ENCODE peak calls at places on chromosomes 16 and 17, in six cellular contexts. One of them, this sample, is unnamed.

GRCh38 chr17:72338847-72339790 is 218.3 kb downstream of the SOX9 start:
- DNase-seq in ascending aorta: no peak
- DNase-seq in upper lobe of left lung: no peak
- DNase-seq in MCF 10A: peak; percentile 43
- DNase-seq in CD8-positive, alpha-beta T cell: no peak
- DNase-seq in breast epithelium: no peak
- DNase-seq in this sample: no peak

GRCh38 chr17:50048146-50048720 is 7.7 kb upstream of the ITGA3 start:
- DNase-seq in CD8-positive, alpha-beta T cell: no peak
- DNase-seq in MCF 10A: no peak
- DNase-seq in breast epithelium: no peak
- DNase-seq in ascending aorta: no peak
- DNase-seq in upper lobe of left lung: no peak
- DNase-seq in this sample: no peak

GRCh38 chr17:40098846-40099626 is 1.4 kb downstream of the NR1D1 start:
- DNase-seq in MCF 10A: peak; percentile 100
- DNase-seq in CD8-positive, alpha-beta T cell: peak; percentile 99
- DNase-seq in upper lobe of left lung: peak; percentile 100
- DNase-seq in breast epithelium: peak; percentile 100
- DNase-seq in ascending aorta: peak; percentile 99
- DNase-seq in this sample: peak; percentile 77

GRCh38 chr16:58299757-58300349 is 5.0 kb upstream of the PRSS54 start:
- DNase-seq in ascending aorta: no peak
- DNase-seq in breast epithelium: no peak
- DNase-seq in CD8-positive, alpha-beta T cell: peak; percentile 11
- DNase-seq in MCF 10A: peak; percentile 27
- DNase-seq in upper lobe of left lung: no peak
- DNase-seq in this sample: no peak

GRCh38 chr16:67936876-67937605 is 391 bp upstream of the PSMB10 start:
- DNase-seq in CD8-positive, alpha-beta T cell: peak; percentile 69
- DNase-seq in upper lobe of left lung: peak; percentile 87
- DNase-seq in breast epithelium: no peak
- DNase-seq in MCF 10A: peak; percentile 68
- DNase-seq in ascending aorta: peak; percentile 44
- DNase-seq in this sample: no peak

GRCh38 chr16:48081656-48082055 is 74.1 kb downstream of the ABCC12 start:
- DNase-seq in CD8-positive, alpha-beta T cell: no peak
- DNase-seq in ascending aorta: no peak
- DNase-seq in upper lobe of left lung: no peak
- DNase-seq in breast epithelium: no peak
- DNase-seq in MCF 10A: peak; percentile 92
- DNase-seq in this sample: no peak

GRCh38 chr17:59001158-59001814 is 105.4 kb downstream of the TRIM37 start:
- DNase-seq in upper lobe of left lung: peak; percentile 80
- DNase-seq in MCF 10A: no peak
- DNase-seq in breast epithelium: no peak
- DNase-seq in CD8-positive, alpha-beta T cell: peak; percentile 69
- DNase-seq in ascending aorta: no peak
- DNase-seq in this sample: no peak

GRCh38 chr17:57463103-57463885 is 207.0 kb downstream of the MSI2 start:
- DNase-seq in ascending aorta: no peak
- DNase-seq in MCF 10A: peak; percentile 45
- DNase-seq in upper lobe of left lung: no peak
- DNase-seq in CD8-positive, alpha-beta T cell: no peak
- DNase-seq in breast epithelium: no peak
- DNase-seq in this sample: no peak

GRCh38 chr16:4787627-4788482 is at the start of gene SEPTIN12:
- DNase-seq in breast epithelium: no peak
- DNase-seq in ascending aorta: no peak
- DNase-seq in upper lobe of left lung: no peak
- DNase-seq in MCF 10A: no peak
- DNase-seq in CD8-positive, alpha-beta T cell: no peak
- DNase-seq in this sample: no peak
- TF ChIP-seq CTCF in breast epithelium: no peak
- TF ChIP-seq CTCF in ascending aorta: no peak
- TF ChIP-seq CTCF in upper lobe of left lung: no peak
- TF ChIP-seq CTCF in MCF 10A: no peak
- TF ChIP-seq CTCF in CD8-positive, alpha-beta T cell: no peak
- TF ChIP-seq CTCF in this sample: no peak

GRCh38 chr17:65290616-65291015 is 153.4 kb downstream of the RGS9 start:
- DNase-seq in MCF 10A: no peak
- DNase-seq in ascending aorta: no peak
- DNase-seq in breast epithelium: no peak
- DNase-seq in CD8-positive, alpha-beta T cell: no peak
- DNase-seq in upper lobe of left lung: no peak
- DNase-seq in this sample: no peak
- TF ChIP-seq CTCF in MCF 10A: no peak
- TF ChIP-seq CTCF in ascending aorta: no peak
- TF ChIP-seq CTCF in breast epithelium: no peak
- TF ChIP-seq CTCF in CD8-positive, alpha-beta T cell: no peak
- TF ChIP-seq CTCF in upper lobe of left lung: no peak
- TF ChIP-seq CTCF in this sample: no peak

GRCh38 chr17:75073618-75074047 is 14.1 kb upstream of the SLC16A5 start:
- DNase-seq in upper lobe of left lung: no peak
- DNase-seq in MCF 10A: peak; percentile 30
- DNase-seq in breast epithelium: no peak
- DNase-seq in ascending aorta: no peak
- DNase-seq in CD8-positive, alpha-beta T cell: no peak
- DNase-seq in this sample: no peak

GRCh38 chr17:75068750-75069149 is 19.0 kb upstream of the SLC16A5 start:
- DNase-seq in ascending aorta: no peak
- DNase-seq in upper lobe of left lung: no peak
- DNase-seq in MCF 10A: no peak
- DNase-seq in CD8-positive, alpha-beta T cell: no peak
- DNase-seq in breast epithelium: no peak
- DNase-seq in this sample: no peak

GRCh38 chr17:75067856-75068255 is 19.9 kb upstream of the SLC16A5 start:
- DNase-seq in breast epithelium: no peak
- DNase-seq in MCF 10A: no peak
- DNase-seq in CD8-positive, alpha-beta T cell: no peak
- DNase-seq in upper lobe of left lung: no peak
- DNase-seq in ascending aorta: no peak
- DNase-seq in this sample: no peak

GRCh38 chr17:75065562-75066151 is 18.6 kb downstream of the KCTD2 start:
- DNase-seq in CD8-positive, alpha-beta T cell: no peak
- DNase-seq in breast epithelium: no peak
- DNase-seq in ascending aorta: no peak
- DNase-seq in MCF 10A: no peak
- DNase-seq in upper lobe of left lung: no peak
- DNase-seq in this sample: no peak

DNA sequence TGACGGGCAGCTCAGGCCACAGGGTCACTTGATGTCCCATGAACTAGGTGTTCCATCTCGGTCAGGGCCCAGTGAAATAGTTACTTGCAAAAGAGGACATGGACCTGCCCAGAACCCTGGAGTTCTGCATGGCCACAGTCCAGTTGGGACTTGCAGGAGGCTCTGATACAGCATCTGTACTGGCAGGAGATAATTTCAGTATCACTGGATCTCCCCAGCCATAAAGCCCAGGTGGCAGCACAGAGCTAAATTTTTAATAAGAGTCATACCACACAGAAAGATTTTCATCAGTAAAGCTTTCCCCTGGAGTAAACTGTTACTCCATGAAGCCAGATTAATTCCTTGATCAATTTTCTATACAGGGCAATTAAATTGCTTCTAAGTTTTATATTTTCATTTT is 18.0 kb upstream of the SLC16A5 start:
- DNase-seq in upper lobe of left lung: no peak
- DNase-seq in CD8-positive, alpha-beta T cell: no peak
- DNase-seq in MCF 10A: peak; percentile 61
- DNase-seq in breast epithelium: no peak
- DNase-seq in ascending aorta: no peak
- DNase-seq in this sample: no peak
- TF ChIP-seq CTCF in upper lobe of left lung: peak; percentile 22
- TF ChIP-seq CTCF in CD8-positive, alpha-beta T cell: no peak
- TF ChIP-seq CTCF in MCF 10A: peak; percentile 47
- TF ChIP-seq CTCF in breast epithelium: peak; percentile 40
- TF ChIP-seq CTCF in ascending aorta: no peak
- TF ChIP-seq CTCF in this sample: no peak

GRCh38 chr16:18833707-18834505 is 32.6 kb upstream of the ARL6IP1 start:
- DNase-seq in breast epithelium: no peak
- DNase-seq in ascending aorta: no peak
- DNase-seq in upper lobe of left lung: no peak
- DNase-seq in CD8-positive, alpha-beta T cell: no peak
- DNase-seq in MCF 10A: no peak
- DNase-seq in this sample: no peak
- TF ChIP-seq CTCF in breast epithelium: no peak
- TF ChIP-seq CTCF in ascending aorta: no peak
- TF ChIP-seq CTCF in upper lobe of left lung: no peak
- TF ChIP-seq CTCF in CD8-positive, alpha-beta T cell: no peak
- TF ChIP-seq CTCF in MCF 10A: no peak
- TF ChIP-seq CTCF in this sample: no peak

DNA sequence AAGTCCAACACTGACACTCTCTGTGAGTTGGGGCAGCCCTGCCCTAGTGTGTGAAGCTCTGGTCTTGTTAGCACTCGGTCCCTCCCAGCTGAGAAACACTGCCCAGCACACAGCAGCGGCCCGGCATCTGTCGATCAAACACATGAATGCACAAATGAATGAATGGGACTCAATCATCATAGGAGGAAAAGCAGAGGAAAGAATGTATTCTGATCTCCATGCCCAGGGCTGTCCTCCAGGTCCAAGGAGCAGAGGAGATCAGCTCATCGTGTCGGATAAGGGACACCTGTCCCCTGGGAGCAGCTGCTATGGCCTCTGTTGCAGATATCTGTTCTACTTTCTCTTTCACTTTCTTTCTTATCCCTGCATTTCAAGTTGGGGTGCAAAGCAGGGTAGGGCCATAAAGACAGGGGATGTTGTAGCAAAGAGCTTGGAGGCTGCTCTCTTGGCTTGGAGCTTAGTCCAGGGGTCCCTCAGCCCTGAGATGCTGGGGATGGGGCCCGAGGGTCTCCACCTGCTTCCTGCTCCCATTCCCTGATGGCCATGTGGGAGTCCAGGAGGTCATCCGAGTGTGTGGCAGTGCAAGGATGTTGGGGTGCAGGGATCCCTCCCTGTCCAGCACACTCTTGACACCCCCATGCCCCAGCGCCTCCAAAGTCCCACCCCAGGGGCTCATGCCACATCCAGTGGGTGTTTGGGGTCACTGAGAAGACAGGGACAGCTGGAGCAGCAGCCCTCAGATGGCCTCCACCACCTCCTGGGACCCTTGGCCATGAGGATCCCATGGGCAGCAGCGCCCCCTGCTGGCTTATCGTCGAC is 88.2 kb downstream of the IRF8 start:
- DNase-seq in MCF 10A: peak; percentile 4
- DNase-seq in upper lobe of left lung: no peak
- DNase-seq in CD8-positive, alpha-beta T cell: peak; percentile 63
- DNase-seq in breast epithelium: no peak
- DNase-seq in ascending aorta: no peak
- DNase-seq in this sample: peak; percentile 27
- TF ChIP-seq CTCF in MCF 10A: peak; percentile 54
- TF ChIP-seq CTCF in upper lobe of left lung: peak; percentile 60
- TF ChIP-seq CTCF in CD8-positive, alpha-beta T cell: peak; percentile 66
- TF ChIP-seq CTCF in breast epithelium: no peak
- TF ChIP-seq CTCF in ascending aorta: peak; percentile 7
- TF ChIP-seq CTCF in this sample: peak; percentile 41

GRCh38 chr16:46627746-46628145 is 6.6 kb upstream of the SHCBP1 start:
- DNase-seq in upper lobe of left lung: no peak
- DNase-seq in breast epithelium: no peak
- DNase-seq in MCF 10A: no peak
- DNase-seq in ascending aorta: no peak
- DNase-seq in CD8-positive, alpha-beta T cell: no peak
- DNase-seq in this sample: no peak
- TF ChIP-seq CTCF in upper lobe of left lung: no peak
- TF ChIP-seq CTCF in breast epithelium: no peak
- TF ChIP-seq CTCF in MCF 10A: no peak
- TF ChIP-seq CTCF in ascending aorta: no peak
- TF ChIP-seq CTCF in CD8-positive, alpha-beta T cell: no peak
- TF ChIP-seq CTCF in this sample: no peak